ENCODE peak calls at places on chromosomes 2 and 18, in five cellular contexts. T is anterior cingulate cortex; N is KBM-7; H is NCI-H774; R is CD8-positive, alpha-beta T cell. K is an unnamed sample.

GRCh38 chr2:236498369-236498768 is 71.3 kb upstream of the ACKR3 start:
- DNase-seq in H (no peak), R (no peak), T (no peak), N (no peak), K (no peak)

GRCh38 chr2:188665196-188665595 is 309.0 kb upstream of the COL3A1 start:
- DNase-seq in R (no peak), H (no peak), N (no peak), T (no peak), K (no peak)

GRCh38 chr18:54151376-54151775 is 73.1 kb downstream of the MBD2 start:
- DNase-seq in N (no peak), H (no peak), T (no peak), R (no peak), K (no peak)

GRCh38 chr2:167271941-167272340 is 383.7 kb downstream of the XIRP2 start:
- DNase-seq in H (no peak), N (no peak), R (no peak), T (no peak), K (no peak)

GRCh38 chr2:1758774-1759610 is 14.7 kb upstream of the PXDN start:
- DNase-seq in T (no peak), H (no peak), N (no peak), R (no peak), K (no peak)

GRCh38 chr2:27133195-27133875 is 1.1 kb downstream of the PREB start:
- DNase-seq in T (no peak), R (no peak), N (peak; percentile 19), H (no peak), K (no peak)

GRCh38 chr2:187918996-187919821 is 365.0 kb upstream of the TFPI start:
- DNase-seq in H (no peak), R (no peak), N (no peak), T (no peak), K (no peak)

GRCh38 chr2:239731998-239732665 is 293.0 kb downstream of the NDUFA10 start:
- DNase-seq in N (no peak), T (no peak), H (no peak), R (no peak), K (no peak)

GRCh38 chr2:19933351-19933981 is 31.7 kb upstream of the TTC32 start:
- DNase-seq in R (no peak), H (no peak), N (no peak), T (no peak), K (peak; percentile 23)

GRCh38 chr2:85930129-85931124 is 41.6 kb upstream of the ST3GAL5 start:
- DNase-seq in H (no peak), T (no peak), R (no peak), N (peak; percentile 15), K (no peak)

GRCh38 chr18:63528863-63529492 is 13.2 kb upstream of the SERPINB12 start:
- DNase-seq in R (no peak), T (no peak), H (no peak), N (no peak), K (no peak)

GRCh38 chr2:144331652-144332355 is 188.1 kb downstream of the ZEB2 start:
- DNase-seq in T (no peak), H (peak; percentile 88), N (peak; percentile 77), R (peak; percentile 49), K (no peak)

GRCh38 chr18:36811430-36811829 is 17.4 kb downstream of the TPGS2 start:
- DNase-seq in R (no peak), T (no peak), H (no peak), N (no peak), K (no peak)

GRCh38 chr18:58109251-58109650 is 65.2 kb downstream of the NEDD4L start:
- DNase-seq in R (no peak), T (no peak), H (no peak), N (no peak), K (no peak)

GRCh38 chr18:8397034-8397433 is 212.2 kb upstream of the RAB12 start:
- DNase-seq in R (no peak), T (no peak), N (no peak), H (no peak), K (no peak)